ENCODE peak calls at places on chromosomes 4 and X, in five cellular contexts. O, W, A, I and H are unnamed samples.
A peak's percentile ranks its signal among the peaks of the same experiment; 100 is the strongest.

GRCh38 chr4:6499241-6499605 is 26.8 kb upstream of the PPP2R2C start:
- DNase-seq in O (no peak), W (no peak), A (no peak), I (no peak), H (no peak)

GRCh38 chr4:103306870-103307345 is 108.8 kb upstream of the CENPE start:
- DNase-seq in O (peak; percentile 55), W (no peak), A (peak; percentile 75), I (no peak), H (no peak)

GRCh38 chr4:88792268-88792781 is 94.7 kb upstream of the NAP1L5 start:
- DNase-seq in O (peak; percentile 14), W (no peak), A (no peak), I (no peak), H (peak; percentile 8)

GRCh38 chrX:131778269-131779218 is 234.7 kb downstream of the OR13H1 start:
- DNase-seq in O (no peak), W (no peak), A (no peak), I (no peak), H (no peak)

GRCh38 chrX:130145123-130145522 is 20.5 kb downstream of the AIFM1 start:
- DNase-seq in O (no peak), W (no peak), A (no peak), I (no peak), H (no peak)

GRCh38 chrX:45622538-45622937 is 421.9 kb upstream of the DIPK2B start:
- DNase-seq in O (no peak), W (peak; percentile 77), A (no peak), I (no peak), H (no peak)

GRCh38 chrX:63918611-63919010 is 133.6 kb upstream of the ARHGEF9 start:
- DNase-seq in O (no peak), W (no peak), A (peak; percentile 55), I (peak; percentile 15), H (no peak)

GRCh38 chr4:70437212-70437611 is 34.8 kb upstream of the MUC7 start:
- DNase-seq in O (no peak), W (no peak), A (peak; percentile 75), I (no peak), H (no peak)

GRCh38 chrX:80576815-80577533 is 156.7 kb downstream of the TENT5D start:
- DNase-seq in O (peak; percentile 4), W (no peak), A (peak; percentile 59), I (no peak), H (no peak)

GRCh38 chrX:46758163-46758955 is 559 bp downstream of the SLC9A7 start:
- DNase-seq in O (peak; percentile 12), W (no peak), A (no peak), I (no peak), H (no peak)

GRCh38 chr4:3145251-3145908 is 70.9 kb downstream of the HTT start:
- DNase-seq in O (no peak), W (no peak), A (no peak), I (peak; percentile 20), H (no peak)
- TF ChIP-seq CTCF in O (no peak), W (no peak), A (peak; percentile 31), I (no peak), H (no peak)

GRCh38 chr4:77697860-77698599 is 92.4 kb downstream of the CXCL13 start:
- DNase-seq in O (peak; percentile 57), W (peak; percentile 59), A (peak; percentile 75), I (peak; percentile 44), H (no peak)
- TF ChIP-seq CTCF in O (peak; percentile 10), W (peak; percentile 79), A (peak; percentile 68), I (peak; percentile 11), H (peak; percentile 1)

GRCh38 chr4:110088670-110089069 is 109.7 kb downstream of the ELOVL6 start:
- DNase-seq in O (no peak), W (no peak), A (no peak), I (no peak), H (no peak)

GRCh38 chr4:110096406-110096805 is 102.0 kb downstream of the ELOVL6 start:
- DNase-seq in O (no peak), W (no peak), A (no peak), I (no peak), H (no peak)

GRCh38 chr4:110092646-110093045 is 105.8 kb downstream of the ELOVL6 start:
- DNase-seq in O (no peak), W (no peak), A (no peak), I (no peak), H (no peak)

GRCh38 chr4:110087116-110087708 is 111.2 kb downstream of the ELOVL6 start:
- DNase-seq in O (no peak), W (peak; percentile 59), A (no peak), I (no peak), H (no peak)

DNA sequence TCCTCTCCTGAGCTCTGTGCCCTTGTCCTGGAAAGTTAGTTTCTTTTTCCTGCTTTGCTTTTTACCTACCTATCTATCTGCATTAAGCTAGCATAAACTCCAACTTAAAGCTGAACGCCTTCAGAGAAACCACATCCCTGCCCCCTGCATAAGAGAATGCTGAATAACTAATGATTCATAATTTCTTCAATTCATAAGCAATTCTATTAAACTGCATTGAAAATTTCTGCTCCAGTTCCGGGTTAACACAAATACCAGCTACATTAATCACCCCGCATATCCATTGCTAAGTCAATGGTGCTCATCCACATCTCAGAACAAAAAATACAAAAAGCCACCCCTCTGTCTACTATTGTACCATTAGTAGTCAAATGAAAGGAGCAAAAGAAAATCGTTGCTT is 107.0 kb downstream of the ELOVL6 start:
- DNase-seq in O (no peak), W (peak; percentile 9), A (no peak), I (no peak), H (no peak)
- TF ChIP-seq CTCF in O (no peak), W (no peak), A (no peak), I (no peak), H (no peak)

DNA sequence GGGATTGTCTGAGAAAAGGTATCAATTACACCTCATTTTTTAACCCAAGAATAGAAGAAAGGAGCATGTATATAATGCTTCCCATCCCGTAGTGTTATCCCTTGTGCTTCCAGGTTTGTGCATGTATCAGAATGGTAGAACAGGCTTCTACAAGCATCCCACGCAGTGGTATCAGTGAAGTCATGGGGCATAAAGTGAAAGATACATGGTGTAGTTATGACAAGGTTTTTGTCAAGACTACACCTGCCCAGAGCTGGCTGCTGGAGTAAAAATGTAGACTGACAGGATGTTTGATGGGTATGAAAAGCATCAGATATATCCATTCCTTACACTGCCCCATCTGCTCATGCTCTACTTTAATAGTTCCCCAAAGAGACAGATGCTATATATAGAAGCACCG is 9.5 kb downstream of the TLR1 start:
- DNase-seq in O (no peak), W (no peak), A (no peak), I (no peak), H (no peak)
- TF ChIP-seq CTCF in O (no peak), W (no peak), A (no peak), I (no peak), H (no peak)

DNA sequence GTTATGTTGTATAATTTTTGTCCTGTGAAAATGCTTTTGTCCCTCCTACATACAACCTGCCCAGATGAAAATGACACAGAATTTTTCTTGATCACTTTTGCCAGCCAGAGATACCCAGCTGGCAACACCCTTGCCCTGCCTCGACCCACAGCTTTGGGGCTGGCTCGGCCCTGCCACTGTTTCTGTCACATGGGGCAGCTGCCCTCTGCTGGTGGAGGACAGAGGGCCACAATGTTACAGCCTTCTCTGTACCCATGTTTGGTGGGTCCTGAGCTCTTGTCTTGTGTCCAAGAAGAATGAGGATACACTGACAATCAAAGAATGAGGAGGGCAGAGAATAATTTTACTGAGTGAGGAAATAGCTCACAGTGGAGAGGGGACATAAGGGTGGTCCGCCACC is 31.1 kb downstream of the BMP15 start:
- DNase-seq in O (peak; percentile 30), W (no peak), A (peak; percentile 69), I (peak; percentile 2), H (no peak)
- TF ChIP-seq CTCF in O (peak; percentile 53), W (peak; percentile 43), A (peak; percentile 62), I (peak; percentile 18), H (no peak)

GRCh38 chrX:19673334-19674040 is 158.2 kb upstream of the MAP3K15 start:
- DNase-seq in O (peak; percentile 85), W (peak; percentile 84), A (no peak), I (peak; percentile 57), H (no peak)

GRCh38 chrX:19674041-19674769 is 158.9 kb upstream of the MAP3K15 start:
- DNase-seq in O (no peak), W (no peak), A (no peak), I (no peak), H (no peak)

GRCh38 chrX:19670321-19670750 is 155.0 kb upstream of the MAP3K15 start:
- DNase-seq in O (no peak), W (peak; percentile 56), A (no peak), I (no peak), H (no peak)

GRCh38 chrX:19672211-19672814 is 157.0 kb upstream of the MAP3K15 start:
- DNase-seq in O (peak; percentile 15), W (no peak), A (no peak), I (no peak), H (no peak)

GRCh38 chrX:19670854-19671620 is 155.7 kb upstream of the MAP3K15 start:
- DNase-seq in O (peak; percentile 76), W (peak; percentile 60), A (peak; percentile 53), I (no peak), H (no peak)
- TF ChIP-seq CTCF in O (no peak), W (no peak), A (no peak), I (no peak), H (no peak)